ENCODE peak calls at places on chromosomes 3 and 15, in five cellular contexts. L is stimulated activated CD4-positive, alpha-beta T cell treated with anti-CD3 and anti-CD28 coated beads, Interleukin-4, amount 100 ng/mL, for 48 hours; I is Calu3; P is BE2C; R is GM12878. U is an unnamed sample.

GRCh38 chr3:172709776-172710708 is 825 bp downstream of the NCEH1 start:
- DNase-seq in L (peak; percentile 5), I (peak; percentile 44), P (peak; percentile 23), R (no peak), U (peak; percentile 60)

GRCh38 chr3:52685285-52685704 is 418 bp downstream of the PBRM1 start:
- DNase-seq in L (peak; percentile 73), I (peak; percentile 88), P (peak; percentile 77), R (no peak), U (peak; percentile 95)

GRCh38 chr15:101781927-101782326 is 21.4 kb upstream of the OR4F6 start:
- DNase-seq in L (no peak), I (no peak), P (peak; percentile 59), R (no peak), U (no peak)

GRCh38 chr15:56797720-56798275 is 64.5 kb upstream of the ZNF280D start:
- DNase-seq in L (no peak), I (no peak), P (no peak), R (no peak), U (no peak)

GRCh38 chr3:148087601-148088371 is 609.9 kb upstream of the AGTR1 start:
- DNase-seq in L (no peak), I (no peak), P (no peak), R (no peak), U (no peak)

GRCh38 chr3:136690611-136691010 is 61.6 kb downstream of the STAG1 start:
- DNase-seq in L (no peak), I (no peak), P (no peak), R (no peak), U (no peak)

GRCh38 chr3:58434990-58435389 is 1.4 kb upstream of the PDHB start:
- DNase-seq in L (no peak), I (no peak), P (no peak), R (no peak), U (peak; percentile 91)

GRCh38 chr3:21738935-21739334 is 12.1 kb downstream of the ZNF385D start:
- DNase-seq in L (no peak), I (no peak), P (no peak), R (no peak), U (no peak)

GRCh38 chr3:173221010-173221409 is 80.0 kb upstream of the SPATA16 start:
- DNase-seq in L (no peak), I (peak; percentile 32), P (no peak), R (no peak), U (peak; percentile 12)

GRCh38 chr15:31401282-31401681 is 74.6 kb downstream of the KLF13 start:
- DNase-seq in L (no peak), I (no peak), P (no peak), R (no peak), U (no peak)

GRCh38 chr15:68265086-68265485 is 12.5 kb upstream of the FEM1B start:
- DNase-seq in L (no peak), I (no peak), P (no peak), R (no peak), U (no peak)

GRCh38 chr15:57565326-57565725 is 26.4 kb upstream of the MYZAP start:
- DNase-seq in L (no peak), I (no peak), P (no peak), R (no peak), U (no peak)

GRCh38 chr3:153257673-153258351 is 95.8 kb downstream of the RAP2B start:
- DNase-seq in L (no peak), I (no peak), P (no peak), R (no peak), U (no peak)

GRCh38 chr3:14599488-14599887 is 52.1 kb upstream of the CCDC174 start:
- DNase-seq in L (no peak), I (no peak), P (no peak), R (no peak), U (no peak)

GRCh38 chr3:33388374-33389100 is 51.7 kb downstream of the UBP1 start:
- DNase-seq in L (no peak), I (no peak), P (no peak), R (no peak), U (no peak)

GRCh38 chr3:94936023-94936580 is 873.2 kb downstream of the NSUN3 start:
- DNase-seq in L (no peak), I (no peak), P (no peak), R (no peak), U (no peak)

GRCh38 chr3:175704366-175705041 is 845.4 kb downstream of the NAALADL2 start:
- DNase-seq in L (no peak), I (no peak), P (no peak), R (no peak), U (no peak)

GRCh38 chr3:23303601-23304217 is 100.6 kb downstream of the UBE2E2 start:
- DNase-seq in L (no peak), I (no peak), P (no peak), R (no peak), U (no peak)

GRCh38 chr3:10515884-10516495 is 10.6 kb upstream of the ATP2B2 start:
- DNase-seq in L (no peak), I (no peak), P (no peak), R (no peak), U (no peak)

GRCh38 chr3:138270245-138270644 is 59.4 kb downstream of the NME9 start:
- DNase-seq in L (no peak), I (no peak), P (no peak), R (no peak), U (no peak)

GRCh38 chr3:134058728-134059601 is 29.2 kb upstream of the SLCO2A1 start:
- DNase-seq in L (no peak), I (no peak), P (no peak), R (no peak), U (no peak)

GRCh38 chr15:75203908-75204263 is 2.2 kb downstream of the C15orf39 start:
- DNase-seq in L (no peak), I (no peak), P (no peak), R (no peak), U (no peak)

GRCh38 chr15:101068961-101069734 is 150.0 kb downstream of the LRRK1 start:
- DNase-seq in L (no peak), I (no peak), P (no peak), R (no peak), U (no peak)

GRCh38 chr15:76337739-76338554 is 1.4 kb downstream of the ISL2 start:
- DNase-seq in L (no peak), I (no peak), P (peak; percentile 38), R (no peak), U (peak; percentile 19)

GRCh38 chr3:136731274-136731884 is 20.8 kb downstream of the STAG1 start:
- DNase-seq in L (no peak), I (no peak), P (no peak), R (no peak), U (no peak)

GRCh38 chr3:17195856-17196604 is 311.3 kb downstream of the PLCL2 start:
- DNase-seq in L (no peak), I (no peak), P (no peak), R (peak; percentile 83), U (peak; percentile 20)